ENCODE peak calls at places on chromosomes 16 and 17, in five cellular contexts. W, R, O, E and V are unnamed samples.

GRCh38 chr17:48544356-48545021 is 420 bp downstream of the HOXB2 start:
- DNase-seq in W (peak), E (peak), R (peak), O (peak), V (peak)

GRCh38 chr16:19008245-19008644 is 24.5 kb downstream of the TMC7 start:
- DNase-seq in W (no peak), O (no peak), R (peak), E (peak), V (no peak)

GRCh38 chr17:49515196-49515770 is 20.2 kb downstream of the NGFR start:
- DNase-seq in R (peak), E (peak), O (peak), W (peak), V (peak)

GRCh38 chr16:74183601-74184365 is 112.8 kb upstream of the PSMD7 start:
- DNase-seq in R (no peak), E (no peak), W (no peak), O (no peak), V (no peak)

GRCh38 chr16:14097182-14097951 is 26.2 kb downstream of the MRTFB start:
- DNase-seq in R (no peak), O (no peak), E (no peak), W (no peak), V (no peak)

GRCh38 chr17:30352247-30352814 is 18.5 kb upstream of the TMIGD1 start:
- DNase-seq in O (no peak), W (no peak), E (no peak), R (no peak), V (no peak)

GRCh38 chr16:51152691-51153261 is 1.7 kb upstream of the SALL1 start:
- DNase-seq in W (no peak), O (no peak), R (peak), E (no peak), V (no peak)

GRCh38 chr16:54720259-54720658 is 210.4 kb upstream of the IRX5 start:
- DNase-seq in R (no peak), E (no peak), O (no peak), W (no peak), V (no peak)

GRCh38 chr16:21666772-21667171 is 3.0 kb downstream of the OTOA start:
- DNase-seq in E (no peak), O (no peak), R (no peak), W (no peak), V (no peak)

GRCh38 chr17:8175795-8176196 is 384 bp downstream of the TMEM107 start:
- DNase-seq in O (no peak), R (no peak), W (no peak), E (no peak), V (no peak)

GRCh38 chr17:7415784-7416183 is 4.3 kb upstream of the SPEM1 start:
- DNase-seq in E (no peak), W (no peak), O (no peak), R (no peak), V (no peak)

GRCh38 chr17:66348605-66349165 is 46.3 kb downstream of the PRKCA start:
- DNase-seq in O (no peak), W (no peak), E (peak), R (peak), V (peak)

GRCh38 chr17:6603746-6604325 is 36.7 kb downstream of the KIAA0753 start:
- DNase-seq in O (no peak), W (no peak), E (no peak), R (peak), V (no peak)

GRCh38 chr17:4026255-4026654 is 62.0 kb upstream of the ATP2A3 start:
- DNase-seq in O (no peak), W (no peak), R (no peak), E (no peak), V (no peak)

GRCh38 chr17:79506150-79506870 is 104.5 kb downstream of the RBFOX3 start:
- DNase-seq in E (no peak), O (no peak), R (no peak), W (no peak), V (no peak)

GRCh38 chr16:12721841-12722467 is 81.7 kb downstream of the CPPED1 start:
- DNase-seq in O (no peak), E (no peak), W (no peak), R (no peak), V (no peak)

GRCh38 chr16:88645455-88645854 is 5.4 kb downstream of the CYBA start:
- DNase-seq in O (no peak), R (no peak), W (no peak), E (no peak), V (no peak)

GRCh38 chr16:5982979-5983378 is 885.4 kb upstream of the EEF2KMT start:
- DNase-seq in R (no peak), W (no peak), O (no peak), E (no peak), V (no peak)
- H3K4me3 ChIP-seq in R (no peak), W (no peak), O (no peak), E (no peak), V (no peak)

GRCh38 chr16:10663146-10663545 is 31.6 kb downstream of the TEKT5 start:
- DNase-seq in W (no peak), R (no peak), O (no peak), E (no peak), V (no peak)

GRCh38 chr16:10663744-10664143 is 31.0 kb downstream of the TEKT5 start:
- DNase-seq in E (no peak), O (no peak), R (no peak), W (peak), V (no peak)

GRCh38 chr16:10664720-10665126 is 30.0 kb downstream of the TEKT5 start:
- DNase-seq in O (no peak), W (peak), R (no peak), E (no peak), V (no peak)

GRCh38 chr16:10667239-10667638 is 27.5 kb downstream of the TEKT5 start:
- DNase-seq in R (no peak), O (no peak), W (peak), E (no peak), V (no peak)

GRCh38 chr16:10665166-10665565 is 29.6 kb downstream of the TEKT5 start:
- DNase-seq in O (no peak), E (no peak), R (no peak), W (no peak), V (no peak)
- H3K27ac ChIP-seq in O (no peak), E (no peak), R (no peak), W (no peak), V (no peak)

DNA sequence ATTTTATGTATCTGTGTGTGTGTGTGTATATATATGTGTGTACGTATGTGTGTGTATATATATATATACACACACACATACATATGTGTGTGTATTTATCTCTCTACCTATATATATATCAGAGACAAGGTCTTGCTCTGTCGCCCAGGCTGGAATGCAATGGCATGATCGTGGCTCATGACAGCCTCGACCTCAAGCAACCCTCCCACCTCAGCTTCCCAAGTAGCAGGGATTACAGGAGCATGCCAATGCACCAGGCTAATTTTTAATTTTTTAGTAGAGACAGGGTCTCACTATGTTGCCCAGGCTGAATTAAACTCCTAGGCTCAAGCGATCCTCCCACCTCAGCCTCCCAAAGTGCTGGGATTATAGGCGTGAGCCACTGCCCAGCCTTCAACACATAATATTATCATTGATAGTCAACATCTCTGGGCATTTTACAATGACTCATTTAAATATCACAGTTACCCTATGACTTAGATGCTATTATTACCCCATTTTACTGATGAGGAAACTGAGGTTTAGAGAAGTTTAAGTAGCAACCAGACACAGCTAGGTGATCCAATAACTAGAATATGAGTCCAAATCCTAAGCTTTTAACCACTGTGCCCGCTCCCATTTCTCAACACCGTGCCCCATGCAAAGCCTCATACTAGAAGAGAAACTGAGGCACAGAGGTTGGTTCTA is 24.3 kb downstream of the G6PC3 start:
- DNase-seq in E (no peak), W (no peak), O (no peak), R (no peak), V (no peak)
- H3K4me3 ChIP-seq in E (peak), W (no peak), O (no peak), R (no peak), V (peak)

GRCh38 chr16:17850626-17851265 is 380.0 kb upstream of the XYLT1 start:
- DNase-seq in E (no peak), R (no peak), O (no peak), W (no peak), V (no peak)
- H3K27ac ChIP-seq in E (no peak), R (no peak), O (no peak), W (no peak), V (no peak)

GRCh38 chr16:85327731-85328664 is 215.7 kb upstream of the CIBAR2 start:
- DNase-seq in R (no peak), E (no peak), O (no peak), W (no peak), V (no peak)

GRCh38 chr16:85329999-85330693 is 217.9 kb upstream of the CIBAR2 start:
- DNase-seq in O (no peak), R (no peak), E (no peak), W (no peak), V (no peak)

GRCh38 chr16:85328665-85329058 is 216.4 kb upstream of the CIBAR2 start:
- DNase-seq in W (no peak), O (no peak), E (no peak), R (no peak), V (no peak)

GRCh38 chr16:85330694-85331188 is 218.5 kb upstream of the CIBAR2 start:
- DNase-seq in W (no peak), E (peak), R (peak), O (no peak), V (peak)

DNA sequence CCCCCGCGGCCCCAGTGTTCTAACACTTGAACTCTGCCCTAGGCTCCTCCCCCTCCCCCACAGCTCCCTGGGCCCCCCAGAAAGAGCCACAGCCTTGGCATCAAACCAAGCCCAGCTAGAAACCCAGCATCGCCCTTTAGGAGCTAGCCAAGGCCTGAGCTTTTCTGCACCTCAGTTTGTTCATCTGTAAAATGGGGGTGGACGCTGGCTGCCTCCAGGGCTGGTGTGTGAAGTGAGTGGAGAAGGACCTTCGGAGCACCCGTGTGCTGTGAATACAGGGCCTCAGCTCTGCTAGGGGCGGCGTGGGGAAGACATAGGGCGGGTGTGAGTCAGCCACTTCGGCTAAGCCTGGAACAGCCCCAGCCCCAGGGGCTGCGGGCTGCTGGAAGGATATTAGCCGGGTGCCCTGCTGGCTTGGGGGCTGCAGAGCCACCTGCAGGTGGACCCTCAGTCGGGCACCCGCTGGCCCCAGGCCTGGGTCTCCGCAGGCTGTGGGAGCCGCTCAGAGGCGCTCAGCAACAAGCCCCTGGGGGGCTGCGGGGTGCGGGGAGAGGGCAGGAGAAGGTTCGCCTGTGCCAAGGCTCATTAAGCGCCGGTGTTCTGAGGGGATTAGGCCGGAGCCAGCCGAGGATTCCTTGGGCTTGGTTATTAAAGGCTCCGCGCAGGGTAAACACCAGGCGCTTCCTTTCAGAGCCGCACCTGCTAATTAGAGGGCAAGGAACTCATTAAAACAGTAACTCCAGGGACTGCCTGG is 217.0 kb upstream of the CIBAR2 start:
- DNase-seq in R (peak), W (no peak), E (no peak), O (no peak), V (no peak)
- H3K4me3 ChIP-seq in R (no peak), W (no peak), E (no peak), O (no peak), V (no peak)

GRCh38 chr16:87460936-87461335 is 31.9 kb downstream of the ZCCHC14 start:
- DNase-seq in E (no peak), O (no peak), W (no peak), R (no peak), V (no peak)

GRCh38 chr16:87459027-87459426 is 33.8 kb downstream of the ZCCHC14 start:
- DNase-seq in W (no peak), R (no peak), E (no peak), O (no peak), V (no peak)

GRCh38 chr16:87459833-87460232 is 33.0 kb downstream of the ZCCHC14 start:
- DNase-seq in E (no peak), O (no peak), R (no peak), W (no peak), V (no peak)

GRCh38 chr16:87463722-87464690 is 28.8 kb downstream of the ZCCHC14 start:
- DNase-seq in O (peak), W (no peak), R (peak), E (peak), V (no peak)

GRCh38 chr16:87461466-87461975 is 31.3 kb downstream of the ZCCHC14 start:
- DNase-seq in R (no peak), W (peak), E (no peak), O (peak), V (peak)
- H3K27ac ChIP-seq in R (no peak), W (no peak), E (no peak), O (peak), V (peak)

DNA sequence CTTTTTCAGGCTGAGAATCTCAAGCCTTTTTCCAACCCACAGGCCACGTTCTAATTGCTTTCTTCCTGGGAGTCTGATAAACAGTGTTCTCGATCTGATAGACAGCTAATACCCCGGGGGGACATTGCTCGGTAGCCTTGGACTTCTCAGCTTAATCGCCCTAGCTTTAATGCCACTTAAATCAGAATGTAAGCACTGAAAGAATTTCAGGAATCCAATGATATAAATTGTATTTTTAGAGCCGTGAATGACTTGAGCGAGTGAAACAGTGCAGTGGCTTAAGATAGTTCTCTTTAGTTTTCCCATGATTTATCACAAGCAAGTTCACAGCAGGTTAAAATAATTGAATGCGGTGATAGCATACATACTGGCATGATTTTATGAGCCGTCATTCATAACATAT is 116.2 kb upstream of the MYOCD start:
- DNase-seq in E (no peak), R (peak), O (no peak), W (no peak), V (no peak)
- H3K4me3 ChIP-seq in E (peak), R (peak), O (peak), W (peak), V (no peak)

DNA sequence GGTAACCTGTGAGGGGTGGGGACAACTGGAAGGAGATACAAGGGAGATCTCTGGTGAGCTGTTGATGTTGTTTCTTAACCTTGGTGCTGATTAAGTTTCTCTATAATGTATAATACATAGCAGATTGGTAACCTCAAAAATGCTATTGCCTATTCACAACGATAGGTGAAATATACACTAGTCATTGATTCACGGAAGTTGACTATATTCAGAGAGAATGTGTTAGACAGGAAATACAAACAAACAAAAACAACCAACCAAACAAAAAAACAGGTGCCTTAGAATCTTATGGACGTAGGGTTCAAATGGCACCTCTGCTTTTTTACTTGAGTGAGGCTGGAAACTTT is 21.5 kb downstream of the HSD17B2 start:
- DNase-seq in E (no peak), O (no peak), R (no peak), W (no peak), V (no peak)
- H3K27ac ChIP-seq in E (no peak), O (no peak), R (peak), W (no peak), V (no peak)

GRCh38 chr17:14297161-14297851 is 3.6 kb upstream of the HS3ST3B1 start:
- DNase-seq in E (no peak), O (no peak), R (no peak), W (peak), V (no peak)
- H3K4me3 ChIP-seq in E (peak), O (no peak), R (peak), W (no peak), V (peak)

GRCh38 chr17:27455569-27455913 is 707 bp upstream of the KSR1 start:
- DNase-seq in W (no peak), E (no peak), R (no peak), O (no peak), V (no peak)

GRCh38 chr17:27457731-27458523 is 1.7 kb downstream of the KSR1 start:
- DNase-seq in E (no peak), R (peak), W (no peak), O (no peak), V (no peak)

GRCh38 chr17:27457405-27457730 is 1.1 kb downstream of the KSR1 start:
- DNase-seq in E (no peak), R (no peak), W (no peak), O (no peak), V (no peak)

GRCh38 chr17:27456681-27457404 is 595 bp downstream of the KSR1 start:
- DNase-seq in R (no peak), W (peak), E (no peak), O (no peak), V (no peak)

DNA sequence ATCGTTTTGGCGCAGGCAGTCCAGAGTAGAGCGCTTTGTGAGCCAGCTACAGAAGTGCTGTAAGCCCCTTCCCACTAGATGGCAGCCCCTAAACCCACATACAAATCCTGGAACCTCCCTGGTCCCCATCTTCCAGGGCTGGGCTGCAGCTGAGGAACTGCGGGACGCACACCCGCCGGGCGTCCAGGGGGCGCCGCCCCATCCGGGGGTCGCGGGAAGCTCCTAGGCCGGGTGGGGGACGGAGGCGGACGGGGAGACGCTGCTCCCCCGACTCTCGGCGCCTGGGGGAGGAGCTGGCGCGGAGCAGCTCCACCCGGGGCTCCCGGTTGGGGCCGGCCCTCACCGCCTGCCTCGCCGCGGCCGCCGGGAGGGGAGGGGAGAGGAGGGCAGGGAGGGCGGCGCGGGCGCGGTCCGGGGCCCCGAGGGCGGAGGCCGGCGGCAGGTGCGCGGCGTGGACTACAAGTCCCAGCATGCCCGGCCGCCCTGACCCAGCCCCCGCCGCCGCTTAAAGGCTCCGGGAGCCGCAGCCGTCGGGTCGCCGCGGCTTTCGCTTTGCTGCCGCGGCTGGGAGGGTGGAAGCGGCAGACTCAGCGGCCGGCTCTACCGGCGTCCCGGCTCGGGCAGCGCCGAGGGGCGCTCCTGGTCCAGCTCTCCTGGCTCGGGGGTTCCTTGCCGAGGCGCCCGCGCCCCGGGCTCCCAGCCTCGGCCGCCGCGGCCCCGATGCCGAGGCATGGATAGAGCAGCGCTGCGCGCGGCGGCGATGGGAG is at the start of gene KSR1:
- DNase-seq in W (peak), O (peak), R (peak), E (no peak), V (peak)
- H3K27ac ChIP-seq in W (peak), O (peak), R (peak), E (peak), V (peak)